ENCODE peak calls at places on chromosomes 1 and 21, in ten cellular contexts. One of them, this sample, is unnamed.

GRCh38 chr1:31055953-31056352 is 9.6 kb downstream of the PUM1 start:
- DNase-seq in A172: no peak
- DNase-seq in GM13977: no peak
- DNase-seq in heart left ventricle: no peak
- DNase-seq in MCF 10A: no peak
- DNase-seq in nephron progenitor cell: no peak
- DNase-seq in ovary: no peak
- DNase-seq in M059J: no peak
- DNase-seq in endodermal cell: no peak
- DNase-seq in NCI-H1436: no peak
- DNase-seq in this sample: no peak

GRCh38 chr1:244049142-244049968 is 1.7 kb upstream of the ZBTB18 start:
- DNase-seq in NCI-H1436: peak; percentile 20
- DNase-seq in ovary: peak; percentile 63
- DNase-seq in heart left ventricle: peak; percentile 76
- DNase-seq in A172: peak; percentile 22
- DNase-seq in endodermal cell: peak; percentile 74
- DNase-seq in nephron progenitor cell: peak; percentile 74
- DNase-seq in GM13977: peak; percentile 60
- DNase-seq in M059J: peak; percentile 47
- DNase-seq in MCF 10A: peak; percentile 28
- DNase-seq in this sample: peak; percentile 61

GRCh38 chr1:17531682-17532487 is 7.6 kb upstream of the ARHGEF10L start:
- DNase-seq in heart left ventricle: peak; percentile 82
- DNase-seq in endodermal cell: no peak
- DNase-seq in NCI-H1436: no peak
- DNase-seq in ovary: peak; percentile 65
- DNase-seq in MCF 10A: no peak
- DNase-seq in A172: peak; percentile 52
- DNase-seq in GM13977: no peak
- DNase-seq in nephron progenitor cell: peak; percentile 19
- DNase-seq in M059J: peak; percentile 81
- DNase-seq in this sample: peak; percentile 67

GRCh38 chr1:233281711-233282581 is 13.6 kb downstream of the PCNX2 start:
- DNase-seq in ovary: no peak
- DNase-seq in nephron progenitor cell: no peak
- DNase-seq in heart left ventricle: no peak
- DNase-seq in endodermal cell: no peak
- DNase-seq in A172: peak; percentile 10
- DNase-seq in GM13977: peak; percentile 32
- DNase-seq in M059J: peak; percentile 72
- DNase-seq in MCF 10A: no peak
- DNase-seq in NCI-H1436: no peak
- DNase-seq in this sample: peak; percentile 81

GRCh38 chr1:85267313-85267712 is 7.9 kb upstream of the C1orf52 start:
- DNase-seq in M059J: no peak
- DNase-seq in heart left ventricle: no peak
- DNase-seq in A172: no peak
- DNase-seq in nephron progenitor cell: no peak
- DNase-seq in NCI-H1436: no peak
- DNase-seq in GM13977: no peak
- DNase-seq in endodermal cell: no peak
- DNase-seq in ovary: no peak
- DNase-seq in MCF 10A: no peak
- DNase-seq in this sample: no peak

GRCh38 chr1:182003953-182004586 is 57.4 kb downstream of the ZNF648 start:
- DNase-seq in heart left ventricle: no peak
- DNase-seq in endodermal cell: peak; percentile 72
- DNase-seq in MCF 10A: peak; percentile 17
- DNase-seq in M059J: no peak
- DNase-seq in ovary: no peak
- DNase-seq in NCI-H1436: peak; percentile 0
- DNase-seq in GM13977: no peak
- DNase-seq in nephron progenitor cell: no peak
- DNase-seq in A172: no peak
- DNase-seq in this sample: no peak

GRCh38 chr1:179058343-179059184 is 23.3 kb upstream of the TOR3A start:
- DNase-seq in M059J: peak; percentile 37
- DNase-seq in heart left ventricle: no peak
- DNase-seq in A172: peak; percentile 54
- DNase-seq in NCI-H1436: no peak
- DNase-seq in GM13977: no peak
- DNase-seq in nephron progenitor cell: no peak
- DNase-seq in endodermal cell: no peak
- DNase-seq in ovary: no peak
- DNase-seq in MCF 10A: no peak
- DNase-seq in this sample: no peak

GRCh38 chr21:31161157-31161556 is 122.9 kb upstream of the KRTAP19-8 start:
- DNase-seq in endodermal cell: peak; percentile 91
- DNase-seq in NCI-H1436: no peak
- DNase-seq in ovary: no peak
- DNase-seq in M059J: peak; percentile 49
- DNase-seq in GM13977: no peak
- DNase-seq in nephron progenitor cell: peak; percentile 23
- DNase-seq in A172: peak; percentile 55
- DNase-seq in heart left ventricle: no peak
- DNase-seq in MCF 10A: peak; percentile 18
- DNase-seq in this sample: peak; percentile 88

This sample was measured in astrocyte of the hippocampus.